ENCODE peak calls at places on chromosomes 7 and 10, in nine cellular contexts. One of them, this sample, is unnamed.

GRCh38 chr10:24661374-24661773 is 62.3 kb downstream of the ARHGAP21 start:
- DNase-seq in SK-N-SH: no peak
- DNase-seq in CD8-positive, alpha-beta T cell: no peak
- DNase-seq in lower lobe of right lung: no peak
- DNase-seq in transverse colon: no peak
- DNase-seq in dorsolateral prefrontal cortex: no peak
- DNase-seq in heart right ventricle: no peak
- DNase-seq in tibial nerve: no peak
- DNase-seq in OCI-LY7: no peak
- DNase-seq in this sample: no peak

GRCh38 chr7:100706672-100707311 is 871 bp downstream of the POP7 start:
- DNase-seq in SK-N-SH: peak; percentile 58
- DNase-seq in CD8-positive, alpha-beta T cell: no peak
- DNase-seq in tibial nerve: no peak
- DNase-seq in heart right ventricle: no peak
- DNase-seq in transverse colon: no peak
- DNase-seq in dorsolateral prefrontal cortex: no peak
- DNase-seq in OCI-LY7: no peak
- DNase-seq in lower lobe of right lung: peak; percentile 56
- DNase-seq in this sample: no peak

GRCh38 chr7:33495207-33495606 is 365.8 kb downstream of the BBS9 start:
- DNase-seq in OCI-LY7: no peak
- DNase-seq in heart right ventricle: no peak
- DNase-seq in transverse colon: no peak
- DNase-seq in dorsolateral prefrontal cortex: no peak
- DNase-seq in SK-N-SH: no peak
- DNase-seq in lower lobe of right lung: no peak
- DNase-seq in CD8-positive, alpha-beta T cell: no peak
- DNase-seq in tibial nerve: peak; percentile 21
- DNase-seq in this sample: peak; percentile 84

GRCh38 chr10:34010891-34011290 is 676.4 kb upstream of the NRP1 start:
- DNase-seq in dorsolateral prefrontal cortex: no peak
- DNase-seq in tibial nerve: no peak
- DNase-seq in transverse colon: no peak
- DNase-seq in lower lobe of right lung: no peak
- DNase-seq in CD8-positive, alpha-beta T cell: no peak
- DNase-seq in SK-N-SH: no peak
- DNase-seq in heart right ventricle: no peak
- DNase-seq in OCI-LY7: no peak
- DNase-seq in this sample: no peak

GRCh38 chr7:44195901-44196300 is 4.9 kb upstream of the YKT6 start:
- DNase-seq in SK-N-SH: no peak
- DNase-seq in CD8-positive, alpha-beta T cell: no peak
- DNase-seq in transverse colon: no peak
- DNase-seq in tibial nerve: no peak
- DNase-seq in lower lobe of right lung: no peak
- DNase-seq in heart right ventricle: no peak
- DNase-seq in dorsolateral prefrontal cortex: no peak
- DNase-seq in OCI-LY7: no peak
- DNase-seq in this sample: no peak

GRCh38 chr7:106283831-106284515 is 810 bp downstream of the NAMPT start:
- DNase-seq in OCI-LY7: peak; percentile 47
- DNase-seq in SK-N-SH: no peak
- DNase-seq in CD8-positive, alpha-beta T cell: peak; percentile 28
- DNase-seq in transverse colon: peak; percentile 65
- DNase-seq in heart right ventricle: peak; percentile 53
- DNase-seq in tibial nerve: peak; percentile 42
- DNase-seq in dorsolateral prefrontal cortex: peak; percentile 33
- DNase-seq in lower lobe of right lung: peak; percentile 63
- DNase-seq in this sample: no peak

GRCh38 chr10:118447478-118447877 is 105.4 kb upstream of the FAM204A start:
- DNase-seq in tibial nerve: peak; percentile 24
- DNase-seq in OCI-LY7: no peak
- DNase-seq in heart right ventricle: peak; percentile 37
- DNase-seq in SK-N-SH: peak; percentile 21
- DNase-seq in transverse colon: peak; percentile 57
- DNase-seq in dorsolateral prefrontal cortex: peak; percentile 34
- DNase-seq in lower lobe of right lung: peak; percentile 44
- DNase-seq in CD8-positive, alpha-beta T cell: no peak
- DNase-seq in this sample: no peak

GRCh38 chr7:144670251-144670650 is 165.6 kb downstream of the TPK1 start:
- DNase-seq in transverse colon: no peak
- DNase-seq in heart right ventricle: no peak
- DNase-seq in dorsolateral prefrontal cortex: no peak
- DNase-seq in OCI-LY7: peak; percentile 5
- DNase-seq in CD8-positive, alpha-beta T cell: no peak
- DNase-seq in lower lobe of right lung: no peak
- DNase-seq in tibial nerve: no peak
- DNase-seq in SK-N-SH: no peak
- DNase-seq in this sample: no peak

GRCh38 chr7:66224171-66224773 is 19.1 kb downstream of the TPST1 start:
- DNase-seq in heart right ventricle: no peak
- DNase-seq in OCI-LY7: no peak
- DNase-seq in transverse colon: no peak
- DNase-seq in tibial nerve: no peak
- DNase-seq in SK-N-SH: no peak
- DNase-seq in CD8-positive, alpha-beta T cell: no peak
- DNase-seq in dorsolateral prefrontal cortex: no peak
- DNase-seq in lower lobe of right lung: no peak
- DNase-seq in this sample: no peak

GRCh38 chr7:27930910-27931476 is 191.0 kb downstream of the TAX1BP1 start:
- DNase-seq in dorsolateral prefrontal cortex: no peak
- DNase-seq in tibial nerve: no peak
- DNase-seq in transverse colon: no peak
- DNase-seq in lower lobe of right lung: no peak
- DNase-seq in OCI-LY7: no peak
- DNase-seq in SK-N-SH: no peak
- DNase-seq in heart right ventricle: no peak
- DNase-seq in CD8-positive, alpha-beta T cell: no peak
- DNase-seq in this sample: no peak

GRCh38 chr10:117530791-117531190 is 11.8 kb upstream of the EMX2 start:
- DNase-seq in tibial nerve: no peak
- DNase-seq in dorsolateral prefrontal cortex: no peak
- DNase-seq in lower lobe of right lung: no peak
- DNase-seq in CD8-positive, alpha-beta T cell: no peak
- DNase-seq in OCI-LY7: no peak
- DNase-seq in SK-N-SH: no peak
- DNase-seq in transverse colon: no peak
- DNase-seq in heart right ventricle: no peak
- DNase-seq in this sample: no peak

GRCh38 chr10:99529483-99530107 is 3.1 kb upstream of the NKX2-3 start:
- DNase-seq in SK-N-SH: no peak
- DNase-seq in heart right ventricle: no peak
- DNase-seq in tibial nerve: no peak
- DNase-seq in OCI-LY7: no peak
- DNase-seq in dorsolateral prefrontal cortex: no peak
- DNase-seq in lower lobe of right lung: no peak
- DNase-seq in transverse colon: peak; percentile 16
- DNase-seq in CD8-positive, alpha-beta T cell: no peak
- DNase-seq in this sample: no peak

GRCh38 chr10:19815478-19816419 is 483 bp upstream of the PLXDC2 start:
- DNase-seq in heart right ventricle: peak; percentile 79
- DNase-seq in transverse colon: peak; percentile 78
- DNase-seq in tibial nerve: peak; percentile 61
- DNase-seq in CD8-positive, alpha-beta T cell: no peak
- DNase-seq in lower lobe of right lung: peak; percentile 83
- DNase-seq in SK-N-SH: peak; percentile 75
- DNase-seq in dorsolateral prefrontal cortex: peak; percentile 68
- DNase-seq in OCI-LY7: no peak
- DNase-seq in this sample: no peak

GRCh38 chr10:122494173-122494820 is 32.9 kb downstream of the HTRA1 start:
- DNase-seq in dorsolateral prefrontal cortex: no peak
- DNase-seq in transverse colon: no peak
- DNase-seq in tibial nerve: no peak
- DNase-seq in OCI-LY7: no peak
- DNase-seq in lower lobe of right lung: peak; percentile 29
- DNase-seq in SK-N-SH: no peak
- DNase-seq in heart right ventricle: no peak
- DNase-seq in CD8-positive, alpha-beta T cell: no peak
- DNase-seq in this sample: no peak

GRCh38 chr10:96660297-96660696 is 60.0 kb downstream of the PIK3AP1 start:
- DNase-seq in heart right ventricle: no peak
- DNase-seq in tibial nerve: no peak
- DNase-seq in dorsolateral prefrontal cortex: no peak
- DNase-seq in OCI-LY7: no peak
- DNase-seq in transverse colon: no peak
- DNase-seq in CD8-positive, alpha-beta T cell: no peak
- DNase-seq in lower lobe of right lung: no peak
- DNase-seq in SK-N-SH: no peak
- DNase-seq in this sample: no peak

GRCh38 chr7:134686782-134687181 is 40.1 kb downstream of the BPGM start:
- DNase-seq in heart right ventricle: no peak
- DNase-seq in tibial nerve: no peak
- DNase-seq in transverse colon: no peak
- DNase-seq in dorsolateral prefrontal cortex: no peak
- DNase-seq in SK-N-SH: peak; percentile 42
- DNase-seq in OCI-LY7: no peak
- DNase-seq in CD8-positive, alpha-beta T cell: no peak
- DNase-seq in lower lobe of right lung: no peak
- DNase-seq in this sample: no peak
- TF ChIP-seq CTCF in heart right ventricle: peak; percentile 60
- TF ChIP-seq CTCF in tibial nerve: peak; percentile 44
- TF ChIP-seq CTCF in transverse colon: peak; percentile 15
- TF ChIP-seq CTCF in dorsolateral prefrontal cortex: peak; percentile 46
- TF ChIP-seq CTCF in SK-N-SH: peak; percentile 71
- TF ChIP-seq CTCF in OCI-LY7: peak; percentile 57
- TF ChIP-seq CTCF in CD8-positive, alpha-beta T cell: no peak
- TF ChIP-seq CTCF in lower lobe of right lung: peak; percentile 27
- TF ChIP-seq CTCF in this sample: no peak

GRCh38 chr10:97792058-97792721 is 20.4 kb upstream of the SFRP5 start:
- DNase-seq in lower lobe of right lung: peak; percentile 75
- DNase-seq in transverse colon: peak; percentile 61
- DNase-seq in tibial nerve: peak; percentile 80
- DNase-seq in dorsolateral prefrontal cortex: peak; percentile 70
- DNase-seq in CD8-positive, alpha-beta T cell: peak; percentile 67
- DNase-seq in OCI-LY7: peak; percentile 65
- DNase-seq in SK-N-SH: peak; percentile 84
- DNase-seq in heart right ventricle: peak; percentile 63
- DNase-seq in this sample: no peak
- H3K4me3 ChIP-seq in lower lobe of right lung: no peak overlapping the region
- H3K4me3 ChIP-seq in transverse colon: no peak overlapping the region
- H3K4me3 ChIP-seq in tibial nerve: no peak overlapping the region
- H3K4me3 ChIP-seq in dorsolateral prefrontal cortex: no peak overlapping the region
- H3K4me3 ChIP-seq in CD8-positive, alpha-beta T cell: no peak overlapping the region
- H3K4me3 ChIP-seq in OCI-LY7: no peak overlapping the region
- H3K4me3 ChIP-seq in SK-N-SH: no peak overlapping the region
- H3K4me3 ChIP-seq in heart right ventricle: no peak overlapping the region
- H3K4me3 ChIP-seq in this sample: no peak overlapping the region

DNA sequence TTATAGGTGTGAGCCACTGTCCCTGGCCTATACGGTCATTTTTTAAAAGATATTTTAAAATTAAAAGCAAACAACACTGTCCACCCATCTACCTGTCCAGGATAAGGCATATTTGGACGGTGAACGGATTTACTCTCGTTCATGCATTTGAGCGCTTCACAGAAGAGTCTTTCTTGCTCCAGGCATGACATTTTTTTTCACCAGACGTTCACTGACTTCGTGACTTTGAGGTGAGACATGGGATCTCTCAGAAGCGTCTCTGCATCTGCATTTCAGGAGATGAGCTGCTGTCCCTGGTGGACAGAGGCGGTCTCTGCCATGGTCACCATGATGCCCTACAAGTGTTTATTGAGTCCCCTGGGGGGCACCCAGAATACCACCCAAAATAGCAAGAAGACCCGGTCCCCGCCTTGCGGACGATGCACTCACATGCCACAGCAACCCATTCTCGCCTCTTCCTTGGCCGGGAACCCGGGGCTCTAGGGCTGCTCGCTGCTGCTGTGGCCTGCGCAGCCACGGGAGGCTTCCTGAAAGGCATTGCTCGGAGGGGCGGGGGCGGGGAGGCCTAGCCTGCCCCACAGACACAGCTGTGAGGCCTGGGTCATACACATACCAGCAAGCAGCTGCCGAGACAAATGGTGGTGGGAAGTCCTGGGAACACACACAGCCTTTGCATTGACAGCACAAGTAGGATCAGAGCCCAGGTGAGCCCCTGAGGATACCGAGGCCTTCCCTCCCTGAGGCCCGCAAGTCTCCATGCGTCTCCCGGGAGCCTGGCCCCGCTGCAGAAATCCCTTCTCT is 84.4 kb downstream of the RGS10 start:
- DNase-seq in SK-N-SH: no peak
- DNase-seq in dorsolateral prefrontal cortex: no peak
- DNase-seq in tibial nerve: no peak
- DNase-seq in transverse colon: no peak
- DNase-seq in heart right ventricle: no peak
- DNase-seq in OCI-LY7: no peak
- DNase-seq in CD8-positive, alpha-beta T cell: no peak
- DNase-seq in lower lobe of right lung: no peak
- DNase-seq in this sample: no peak
- TF ChIP-seq CTCF in SK-N-SH: no peak
- TF ChIP-seq CTCF in dorsolateral prefrontal cortex: no peak
- TF ChIP-seq CTCF in tibial nerve: no peak
- TF ChIP-seq CTCF in transverse colon: no peak
- TF ChIP-seq CTCF in heart right ventricle: no peak
- TF ChIP-seq CTCF in OCI-LY7: no peak
- TF ChIP-seq CTCF in CD8-positive, alpha-beta T cell: no peak
- TF ChIP-seq CTCF in lower lobe of right lung: no peak
- TF ChIP-seq CTCF in this sample: no peak

GRCh38 chr10:86393858-86394472 is 27.4 kb upstream of the GRID1 start:
- DNase-seq in transverse colon: no peak
- DNase-seq in heart right ventricle: no peak
- DNase-seq in SK-N-SH: no peak
- DNase-seq in CD8-positive, alpha-beta T cell: no peak
- DNase-seq in tibial nerve: no peak
- DNase-seq in dorsolateral prefrontal cortex: no peak
- DNase-seq in OCI-LY7: no peak
- DNase-seq in lower lobe of right lung: no peak
- DNase-seq in this sample: no peak

GRCh38 chr10:86391236-86391840 is 24.7 kb upstream of the GRID1 start:
- DNase-seq in transverse colon: no peak
- DNase-seq in heart right ventricle: no peak
- DNase-seq in lower lobe of right lung: no peak
- DNase-seq in SK-N-SH: no peak
- DNase-seq in tibial nerve: no peak
- DNase-seq in CD8-positive, alpha-beta T cell: no peak
- DNase-seq in dorsolateral prefrontal cortex: no peak
- DNase-seq in OCI-LY7: peak; percentile 65
- DNase-seq in this sample: no peak

GRCh38 chr10:86391986-86392722 is 25.6 kb upstream of the GRID1 start:
- DNase-seq in heart right ventricle: no peak
- DNase-seq in lower lobe of right lung: no peak
- DNase-seq in CD8-positive, alpha-beta T cell: no peak
- DNase-seq in SK-N-SH: no peak
- DNase-seq in dorsolateral prefrontal cortex: no peak
- DNase-seq in OCI-LY7: peak; percentile 58
- DNase-seq in transverse colon: no peak
- DNase-seq in tibial nerve: no peak
- DNase-seq in this sample: no peak

GRCh38 chr10:86393401-86393800 is 26.8 kb upstream of the GRID1 start:
- DNase-seq in CD8-positive, alpha-beta T cell: no peak
- DNase-seq in tibial nerve: no peak
- DNase-seq in dorsolateral prefrontal cortex: no peak
- DNase-seq in heart right ventricle: no peak
- DNase-seq in transverse colon: no peak
- DNase-seq in SK-N-SH: no peak
- DNase-seq in OCI-LY7: peak; percentile 65
- DNase-seq in lower lobe of right lung: no peak
- DNase-seq in this sample: no peak

DNA sequence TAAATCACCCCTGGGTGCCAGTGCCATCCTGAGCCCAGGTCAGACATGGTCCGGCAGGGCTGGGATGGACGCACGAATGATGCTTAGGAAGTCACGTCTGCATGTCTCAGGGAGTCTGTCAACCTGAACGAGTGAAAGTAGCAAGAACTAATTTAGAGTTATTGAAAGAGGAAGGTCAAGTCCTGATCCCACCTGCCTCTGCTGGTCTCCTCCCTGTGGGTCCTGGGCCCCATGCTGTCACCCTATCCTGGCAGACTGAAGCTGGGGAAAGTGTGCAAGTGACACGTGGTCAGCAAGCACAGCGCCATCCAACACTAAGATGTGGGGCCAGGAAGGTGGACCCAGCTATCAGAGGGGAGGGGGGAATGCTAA is 26.1 kb upstream of the GRID1 start:
- DNase-seq in lower lobe of right lung: no peak
- DNase-seq in dorsolateral prefrontal cortex: no peak
- DNase-seq in tibial nerve: no peak
- DNase-seq in OCI-LY7: peak; percentile 87
- DNase-seq in CD8-positive, alpha-beta T cell: no peak
- DNase-seq in SK-N-SH: no peak
- DNase-seq in heart right ventricle: no peak
- DNase-seq in transverse colon: no peak
- DNase-seq in this sample: no peak
- H3K4me3 ChIP-seq in lower lobe of right lung: no peak overlapping the region
- H3K4me3 ChIP-seq in dorsolateral prefrontal cortex: no peak overlapping the region
- H3K4me3 ChIP-seq in tibial nerve: no peak overlapping the region
- H3K4me3 ChIP-seq in OCI-LY7: peak overlapping the region; percentile 76
- H3K4me3 ChIP-seq in CD8-positive, alpha-beta T cell: no peak overlapping the region
- H3K4me3 ChIP-seq in SK-N-SH: no peak overlapping the region
- H3K4me3 ChIP-seq in heart right ventricle: no peak overlapping the region
- H3K4me3 ChIP-seq in transverse colon: no peak overlapping the region
- H3K4me3 ChIP-seq in this sample: no peak overlapping the region

This sample was measured in AG04449.